ENCODE peak calls at places on chromosomes 3 and 15, in six cellular contexts. L is OCI-LY7; S is heart left ventricle; N is hepatocyte; I is CD8-positive, alpha-beta T cell; F is body of pancreas. H is an unnamed sample.
A peak's percentile ranks its signal among the peaks of the same experiment; 100 is the strongest.

GRCh38 chr3:127673191-127674098 is 693 bp downstream of the ABTB1 start:
- DNase-seq in F (peak; percentile 53), I (peak; percentile 44), S (peak; percentile 55), L (peak; percentile 54), N (peak; percentile 65), H (peak; percentile 66)

GRCh38 chr15:44370830-44371229 is 56.6 kb upstream of the CTDSPL2 start:
- DNase-seq in I (no peak), F (no peak), S (no peak), L (no peak), N (no peak), H (no peak)

GRCh38 chr15:42194502-42194901 is 13.6 kb downstream of the VPS39 start:
- DNase-seq in N (peak; percentile 30), F (no peak), S (no peak), I (no peak), L (no peak), H (no peak)

GRCh38 chr3:21902956-21903355 is 151.9 kb upstream of the ZNF385D start:
- DNase-seq in S (no peak), I (no peak), F (no peak), L (no peak), N (no peak), H (no peak)

GRCh38 chr15:86135030-86135429 is 55.4 kb downstream of the AGBL1 start:
- DNase-seq in F (no peak), N (peak; percentile 37), I (no peak), S (peak; percentile 5), L (no peak), H (peak; percentile 17)

GRCh38 chr3:162777118-162777517 is 1280.5 kb downstream of the OTOL1 start:
- DNase-seq in S (no peak), I (no peak), N (peak; percentile 16), F (no peak), L (no peak), H (no peak)

GRCh38 chr3:170233532-170233931 is 11.3 kb downstream of the PRKCI start:
- DNase-seq in L (no peak), N (peak; percentile 21), S (no peak), I (no peak), F (no peak), H (no peak)

GRCh38 chr15:67542462-67543347 is at the start of gene MAP2K5:
- DNase-seq in I (peak; percentile 75), L (peak; percentile 83), F (peak; percentile 84), S (peak; percentile 90), N (peak; percentile 89), H (peak; percentile 91)

GRCh38 chr15:55846108-55846707 is 103.3 kb upstream of the PRTG start:
- DNase-seq in N (peak; percentile 80), F (peak; percentile 29), I (peak; percentile 15), S (peak; percentile 52), L (peak; percentile 71), H (no peak)

GRCh38 chr3:78130741-78131290 is 1090.9 kb downstream of the ROBO2 start:
- DNase-seq in N (no peak), L (no peak), I (no peak), F (no peak), S (no peak), H (no peak)

GRCh38 chr3:64445318-64446300 is 220.3 kb upstream of the PRICKLE2 start:
- DNase-seq in I (no peak), S (no peak), F (peak; percentile 48), L (no peak), N (peak; percentile 76), H (no peak)

GRCh38 chr3:63613561-63613960 is 38.9 kb upstream of the SNTN start:
- DNase-seq in S (no peak), I (no peak), N (no peak), L (no peak), F (no peak), H (no peak)

GRCh38 chr3:60323651-60324050 is 927.6 kb downstream of the FHIT start:
- DNase-seq in L (no peak), S (no peak), F (no peak), I (no peak), N (no peak), H (no peak)

GRCh38 chr3:40899286-40899712 is 300.0 kb upstream of the CTNNB1 start:
- DNase-seq in F (no peak), S (no peak), N (no peak), L (no peak), I (no peak), H (no peak)

GRCh38 chr3:118734664-118735063 is 300.0 kb downstream of the IGSF11 start:
- DNase-seq in I (no peak), S (no peak), L (no peak), F (no peak), N (no peak), H (no peak)

GRCh38 chr3:38545983-38546382 is 49.8 kb downstream of the EXOG start:
- DNase-seq in N (no peak), S (no peak), L (no peak), I (no peak), F (no peak), H (no peak)

GRCh38 chr15:76994971-76995945 is at the start of gene PSTPIP1:
- DNase-seq in S (no peak), I (peak; percentile 64), F (no peak), L (peak; percentile 62), N (no peak), H (peak; percentile 37)
- H3K4me1 ChIP-seq in S (peaks cover 4% of the 10 kb centered on the region), I (peaks cover 64% of the 10 kb centered on the region), F (peaks cover 23% of the 10 kb centered on the region), L (peaks cover 13% of the 10 kb centered on the region), N (no peaks in the 10 kb centered on the region), H (peaks cover 22% of the 10 kb centered on the region)

GRCh38 chr3:185382154-185382553 is 19.2 kb downstream of the MAP3K13 start:
- DNase-seq in L (no peak), I (no peak), S (no peak), N (no peak), F (no peak), H (no peak)

DNA sequence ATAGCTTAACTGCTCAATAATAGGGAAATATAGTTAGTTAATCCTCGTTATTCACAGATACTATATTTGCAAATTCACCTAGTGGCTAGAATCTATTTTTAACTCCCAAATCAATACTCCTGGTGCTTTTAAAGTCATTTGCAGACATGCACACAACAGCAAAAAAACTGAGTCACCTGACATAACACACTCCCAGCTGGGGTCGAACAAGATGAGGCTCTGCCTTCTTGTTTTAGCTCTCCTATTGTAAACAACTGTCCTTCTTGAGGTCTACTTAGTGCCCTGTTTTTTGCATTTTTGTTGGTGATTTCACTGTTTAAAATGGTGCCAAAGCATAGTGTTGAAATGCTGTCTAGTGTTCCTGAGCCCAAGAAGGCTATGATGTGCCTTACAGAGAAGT is 18.4 kb downstream of the MAP3K13 start:
- DNase-seq in I (no peak), S (no peak), L (no peak), F (no peak), N (no peak), H (no peak)
- H3K4me1 ChIP-seq in I (no peaks in the 10 kb centered on the region), S (no peaks in the 10 kb centered on the region), L (no peaks in the 10 kb centered on the region), F (peaks cover 13% of the 10 kb centered on the region), N (no peaks in the 10 kb centered on the region), H (no peaks in the 10 kb centered on the region)

GRCh38 chr3:179186426-179186825 is 38.3 kb downstream of the PIK3CA start:
- DNase-seq in N (no peak), S (no peak), F (no peak), L (no peak), I (no peak), H (no peak)

GRCh38 chr3:179181993-179182551 is 33.9 kb downstream of the PIK3CA start:
- DNase-seq in F (no peak), N (no peak), S (no peak), L (no peak), I (no peak), H (no peak)

GRCh38 chr3:179179979-179180758 is 32.0 kb downstream of the PIK3CA start:
- DNase-seq in I (no peak), N (no peak), S (no peak), F (no peak), L (no peak), H (no peak)

GRCh38 chr3:179181021-179181472 is 32.9 kb downstream of the PIK3CA start:
- DNase-seq in I (no peak), S (no peak), F (no peak), N (no peak), L (no peak), H (no peak)

GRCh38 chr3:179182892-179183291 is 34.7 kb downstream of the PIK3CA start:
- DNase-seq in S (no peak), I (no peak), L (no peak), N (no peak), F (no peak), H (no peak)
- H3K4me1 ChIP-seq in S (peaks cover 22% of the 10 kb centered on the region), I (peaks cover 28% of the 10 kb centered on the region), L (no peaks in the 10 kb centered on the region), N (peaks cover 3% of the 10 kb centered on the region), F (peaks cover 53% of the 10 kb centered on the region), H (peaks cover 89% of the 10 kb centered on the region)

DNA sequence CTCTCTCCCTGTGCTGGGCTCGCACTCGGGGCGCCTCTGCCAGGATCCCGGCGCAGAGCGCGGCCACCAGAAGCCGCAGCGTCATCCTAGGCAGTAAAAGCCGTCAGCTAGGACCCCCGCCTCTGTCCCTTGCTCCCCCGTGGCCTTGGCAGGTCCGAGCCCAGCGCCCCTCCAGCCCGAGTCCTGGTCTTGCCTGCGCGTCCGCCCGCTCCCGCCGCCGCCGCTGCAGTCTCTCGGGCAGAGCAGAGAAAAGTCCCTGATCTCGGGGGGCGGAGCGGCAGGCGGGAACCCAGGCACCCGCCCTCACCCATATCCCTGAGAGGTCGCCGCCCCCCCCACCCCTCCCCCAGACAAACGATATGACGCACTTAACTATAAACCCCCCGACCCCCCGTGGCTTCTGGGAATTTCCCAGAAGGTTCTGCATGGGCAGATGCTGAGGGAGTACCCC is at the start of gene COL7A1:
- DNase-seq in I (no peak), S (no peak), L (no peak), F (no peak), N (no peak), H (no peak)
- H3K4me1 ChIP-seq in I (no peaks in the 10 kb centered on the region), S (peaks cover 51% of the 10 kb centered on the region), L (no peaks in the 10 kb centered on the region), F (peaks cover 13% of the 10 kb centered on the region), N (peaks cover 46% of the 10 kb centered on the region), H (peaks cover 59% of the 10 kb centered on the region)

GRCh38 chr3:52403271-52403841 is 41.5 kb downstream of the SEMA3G start:
- DNase-seq in S (no peak), L (no peak), N (no peak), I (no peak), F (no peak), H (no peak)

GRCh38 chr3:52404391-52404790 is 40.5 kb downstream of the SEMA3G start:
- DNase-seq in F (no peak), I (no peak), N (no peak), S (no peak), L (no peak), H (peak; percentile 7)

GRCh38 chr3:52402706-52403270 is 42.1 kb downstream of the SEMA3G start:
- DNase-seq in F (no peak), I (no peak), L (no peak), N (no peak), S (no peak), H (peak; percentile 7)

GRCh38 chr3:52405066-52405465 is 39.8 kb downstream of the SEMA3G start:
- DNase-seq in N (no peak), S (no peak), L (no peak), F (no peak), I (no peak), H (peak; percentile 5)

DNA sequence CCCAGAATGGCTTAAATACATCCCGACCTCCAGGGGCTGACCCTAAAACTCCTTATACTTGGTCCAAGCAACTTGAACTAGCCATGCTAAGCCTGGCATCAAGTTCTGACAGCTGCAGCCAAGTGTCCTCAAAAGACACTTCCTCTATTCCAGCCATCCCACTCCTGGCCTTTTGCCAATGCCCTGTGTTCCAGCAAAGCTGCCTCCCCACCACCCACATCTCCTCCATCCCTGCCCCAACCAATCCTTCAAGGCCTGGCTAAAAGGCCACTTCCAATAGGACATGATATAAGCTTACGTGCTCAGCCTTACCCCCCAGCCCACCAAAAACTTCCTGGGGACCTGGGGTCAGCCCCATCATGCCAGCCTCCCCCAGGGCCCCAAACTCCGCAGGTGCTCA is 40.9 kb downstream of the SEMA3G start:
- DNase-seq in F (no peak), S (no peak), I (no peak), N (no peak), L (no peak), H (peak; percentile 14)
- H3K4me1 ChIP-seq in F (peaks cover 25% of the 10 kb centered on the region), S (peaks cover 6% of the 10 kb centered on the region), I (peaks cover 21% of the 10 kb centered on the region), N (peaks cover 4% of the 10 kb centered on the region), L (peaks cover 9% of the 10 kb centered on the region), H (peaks cover 35% of the 10 kb centered on the region)

GRCh38 chr15:22922003-22922402 is 58.2 kb downstream of the CYFIP1 start:
- DNase-seq in S (no peak), F (no peak), L (no peak), N (no peak), I (no peak), H (no peak)
- H3K4me1 ChIP-seq in S (no peaks in the 10 kb centered on the region), F (no peaks in the 10 kb centered on the region), L (no peaks in the 10 kb centered on the region), N (no peaks in the 10 kb centered on the region), I (no peaks in the 10 kb centered on the region), H (no peaks in the 10 kb centered on the region)